ENCODE peak calls at places on chromosomes 13 and 19, in four cellular contexts. One of them, this sample, is unnamed. For H3K9me3, the result is how much of the 10 kb centered on the place peaks cover.

GRCh38 chr13:36776175-36776574 is 42.8 kb upstream of the RFXAP start:
- DNase-seq in breast epithelium: no peak
- DNase-seq in Peyer's patch: no peak
- DNase-seq in psoas muscle: no peak
- DNase-seq in this sample: no peak

GRCh38 chr13:113951246-113951999 is 22.5 kb downstream of the C13orf46 start:
- DNase-seq in Peyer's patch: peak
- DNase-seq in breast epithelium: peak
- DNase-seq in psoas muscle: peak
- DNase-seq in this sample: no peak

GRCh38 chr19:48249502-48250014 is 6.2 kb downstream of the CARD8 start:
- DNase-seq in breast epithelium: no peak
- DNase-seq in psoas muscle: peak
- DNase-seq in Peyer's patch: peak
- DNase-seq in this sample: peak

GRCh38 chr19:45403781-45404556 is 900 bp downstream of the PPP1R13L start:
- DNase-seq in breast epithelium: peak
- DNase-seq in Peyer's patch: peak
- DNase-seq in psoas muscle: peak
- DNase-seq in this sample: no peak

GRCh38 chr19:29639086-29639485 is 26.2 kb upstream of the PLEKHF1 start:
- DNase-seq in breast epithelium: no peak
- DNase-seq in psoas muscle: no peak
- DNase-seq in Peyer's patch: no peak
- DNase-seq in this sample: no peak

GRCh38 chr19:5850743-5851293 is 431 bp downstream of the FUT3 start:
- DNase-seq in breast epithelium: peak
- DNase-seq in psoas muscle: no peak
- DNase-seq in Peyer's patch: no peak
- DNase-seq in this sample: no peak

GRCh38 chr13:85529216-85529590 is 270.0 kb downstream of the SLITRK6 start:
- DNase-seq in breast epithelium: no peak
- DNase-seq in Peyer's patch: no peak
- DNase-seq in psoas muscle: no peak
- DNase-seq in this sample: no peak

GRCh38 chr19:45507864-45508680 is 793 bp downstream of the VASP start:
- DNase-seq in Peyer's patch: peak
- DNase-seq in breast epithelium: peak
- DNase-seq in psoas muscle: peak
- DNase-seq in this sample: no peak

GRCh38 chr19:42323852-42324654 is 1.4 kb upstream of the MEGF8 start:
- DNase-seq in psoas muscle: no peak
- DNase-seq in breast epithelium: no peak
- DNase-seq in Peyer's patch: peak
- DNase-seq in this sample: peak

GRCh38 chr19:36963262-36963661 is 47.1 kb downstream of the ZNF568 start:
- DNase-seq in breast epithelium: no peak
- DNase-seq in Peyer's patch: no peak
- DNase-seq in psoas muscle: no peak
- DNase-seq in this sample: no peak

DNA sequence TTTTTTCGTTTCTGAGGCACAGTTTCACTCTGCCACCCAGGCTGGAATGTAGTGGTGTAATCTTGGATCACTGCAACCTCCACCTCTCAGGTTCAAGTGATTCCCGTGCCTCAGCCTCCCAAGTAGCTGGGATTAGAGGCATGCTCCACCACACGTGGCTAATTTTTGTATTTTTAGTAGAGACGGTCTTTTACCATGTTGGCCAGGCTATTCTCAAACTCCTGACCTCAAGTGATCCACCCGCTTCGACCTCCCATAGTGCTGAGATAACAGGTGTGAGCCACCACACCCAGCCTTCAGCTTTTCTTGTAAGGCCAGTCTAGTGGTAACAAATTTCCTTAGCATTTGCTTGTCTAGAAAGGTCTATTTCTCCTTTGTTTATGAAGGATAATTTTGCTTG is 46.2 kb downstream of the ZNF568 start:
- DNase-seq in breast epithelium: no peak
- DNase-seq in psoas muscle: no peak
- DNase-seq in Peyer's patch: no peak
- DNase-seq in this sample: no peak
- H3K9me3 ChIP-seq in breast epithelium: half or more
- H3K9me3 ChIP-seq in psoas muscle: half or more
- H3K9me3 ChIP-seq in Peyer's patch: under half
- H3K9me3 ChIP-seq in this sample: under half

DNA sequence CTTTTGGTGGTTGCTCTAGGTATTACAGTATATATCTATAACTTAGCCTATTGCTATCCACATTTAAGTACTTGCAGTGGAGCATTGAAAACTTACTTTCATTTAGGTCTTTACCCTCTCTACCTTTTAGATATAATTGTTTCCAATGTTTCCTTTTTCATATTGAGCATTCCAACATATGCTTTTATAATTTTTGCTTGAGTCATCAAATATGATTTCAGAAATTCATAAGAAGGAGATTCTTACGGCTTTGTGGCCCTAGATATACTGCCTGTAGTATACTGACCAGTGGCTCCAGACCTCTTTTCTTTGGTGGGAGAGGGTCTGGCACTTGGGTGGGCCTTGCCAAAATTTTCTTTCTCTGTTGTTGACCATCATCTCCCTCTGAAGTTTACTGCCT is 32.8 kb upstream of the ZNF850 start:
- DNase-seq in breast epithelium: no peak
- DNase-seq in psoas muscle: no peak
- DNase-seq in Peyer's patch: no peak
- DNase-seq in this sample: no peak
- H3K9me3 ChIP-seq in breast epithelium: half or more
- H3K9me3 ChIP-seq in psoas muscle: half or more
- H3K9me3 ChIP-seq in Peyer's patch: under half
- H3K9me3 ChIP-seq in this sample: under half

DNA sequence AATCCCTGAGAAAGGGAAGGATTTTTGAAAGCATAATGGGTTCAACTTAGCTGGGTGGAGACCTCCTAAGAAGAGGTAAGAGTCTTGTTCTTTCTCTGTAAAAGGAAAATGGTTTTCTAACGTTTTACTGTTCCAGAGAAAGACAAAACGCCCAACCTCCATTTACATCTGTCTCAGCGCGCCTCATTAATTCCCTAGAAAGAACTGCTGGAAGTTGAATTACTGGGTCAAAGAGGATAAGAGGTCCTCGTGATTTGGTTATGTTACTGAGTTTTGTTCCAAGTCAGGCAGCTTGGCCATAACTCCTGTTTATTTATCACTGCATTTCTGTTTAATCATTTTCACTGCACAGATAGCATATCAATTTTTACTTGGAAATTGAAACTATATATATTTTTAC is 112.9 kb upstream of the PEG3 start:
- DNase-seq in Peyer's patch: no peak
- DNase-seq in breast epithelium: no peak
- DNase-seq in psoas muscle: no peak
- DNase-seq in this sample: no peak
- H3K9me3 ChIP-seq in Peyer's patch: under half
- H3K9me3 ChIP-seq in breast epithelium: under half
- H3K9me3 ChIP-seq in psoas muscle: under half
- H3K9me3 ChIP-seq in this sample: under half

DNA sequence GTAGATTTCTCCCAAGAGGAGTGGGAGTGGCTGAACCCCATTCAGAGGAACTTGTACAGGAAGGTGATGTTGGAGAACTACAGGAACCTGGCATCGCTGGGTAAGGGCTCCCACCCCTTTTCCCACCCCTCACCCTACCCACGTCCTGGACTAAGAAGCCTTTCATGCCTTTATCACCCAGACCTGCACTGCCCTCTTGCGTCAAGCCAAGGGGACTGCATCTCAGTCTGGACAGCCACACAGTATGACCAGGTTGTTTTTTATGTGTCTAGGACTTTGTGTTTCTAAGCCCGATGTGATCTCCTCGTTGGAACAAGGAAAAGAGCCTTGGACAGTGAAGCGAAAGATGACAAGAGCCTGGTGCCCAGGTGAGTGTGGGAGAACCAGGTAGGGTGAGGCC is 8.8 kb downstream of the ZFP28 start:
- DNase-seq in Peyer's patch: no peak
- DNase-seq in breast epithelium: no peak
- DNase-seq in psoas muscle: no peak
- DNase-seq in this sample: no peak
- H3K9me3 ChIP-seq in Peyer's patch: under half
- H3K9me3 ChIP-seq in breast epithelium: half or more
- H3K9me3 ChIP-seq in psoas muscle: half or more
- H3K9me3 ChIP-seq in this sample: under half

GRCh38 chr13:18946738-18947137 is 234.9 kb downstream of the TUBA3C start:
- DNase-seq in psoas muscle: no peak
- DNase-seq in Peyer's patch: no peak
- DNase-seq in breast epithelium: peak
- DNase-seq in this sample: no peak

GRCh38 chr13:18949489-18949761 is 232.2 kb downstream of the TUBA3C start:
- DNase-seq in Peyer's patch: no peak
- DNase-seq in breast epithelium: no peak
- DNase-seq in psoas muscle: no peak
- DNase-seq in this sample: no peak

GRCh38 chr13:18947376-18947977 is 234.1 kb downstream of the TUBA3C start:
- DNase-seq in Peyer's patch: no peak
- DNase-seq in psoas muscle: no peak
- DNase-seq in breast epithelium: no peak
- DNase-seq in this sample: no peak

GRCh38 chr13:18948664-18949488 is 232.7 kb downstream of the TUBA3C start:
- DNase-seq in psoas muscle: no peak
- DNase-seq in Peyer's patch: no peak
- DNase-seq in breast epithelium: no peak
- DNase-seq in this sample: no peak

GRCh38 chr13:18948012-18948663 is 233.5 kb downstream of the TUBA3C start:
- DNase-seq in breast epithelium: no peak
- DNase-seq in Peyer's patch: no peak
- DNase-seq in psoas muscle: no peak
- DNase-seq in this sample: no peak
- H3K9me3 ChIP-seq in breast epithelium: under half
- H3K9me3 ChIP-seq in Peyer's patch: under half
- H3K9me3 ChIP-seq in psoas muscle: under half
- H3K9me3 ChIP-seq in this sample: under half

GRCh38 chr13:58085819-58086218 is 454.3 kb downstream of the PCDH17 start:
- DNase-seq in Peyer's patch: no peak
- DNase-seq in psoas muscle: no peak
- DNase-seq in breast epithelium: no peak
- DNase-seq in this sample: no peak

GRCh38 chr13:58080806-58081205 is 449.3 kb downstream of the PCDH17 start:
- DNase-seq in Peyer's patch: no peak
- DNase-seq in breast epithelium: no peak
- DNase-seq in psoas muscle: no peak
- DNase-seq in this sample: no peak

DNA sequence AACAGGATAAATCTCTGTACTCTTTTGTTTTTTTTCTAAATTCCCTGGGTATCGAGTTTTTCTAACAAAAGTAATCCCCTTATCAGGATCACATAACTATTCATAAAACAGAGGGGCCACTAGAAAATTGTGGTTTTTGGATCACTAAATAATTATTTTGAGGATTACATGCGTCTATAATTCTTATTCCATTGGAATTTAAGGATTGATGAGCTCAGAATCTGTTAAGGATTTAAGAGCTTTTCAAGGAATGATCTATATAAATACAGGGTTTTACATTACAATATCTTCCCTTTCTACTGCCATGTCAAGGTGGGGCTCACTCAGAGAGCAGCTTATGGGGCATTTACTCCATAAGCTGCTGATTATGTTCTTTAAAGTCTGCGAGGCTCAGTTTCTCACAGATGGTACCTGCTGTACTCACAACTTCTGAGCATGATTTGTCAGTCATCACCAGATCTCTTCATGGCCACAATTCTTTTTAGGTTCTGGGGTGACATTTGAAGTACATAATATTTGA is 449.8 kb downstream of the PCDH17 start:
- DNase-seq in psoas muscle: no peak
- DNase-seq in breast epithelium: no peak
- DNase-seq in Peyer's patch: no peak
- DNase-seq in this sample: no peak
- H3K9me3 ChIP-seq in psoas muscle: under half
- H3K9me3 ChIP-seq in breast epithelium: under half
- H3K9me3 ChIP-seq in Peyer's patch: under half
- H3K9me3 ChIP-seq in this sample: under half

GRCh38 chr13:94683426-94683825 is 28.9 kb downstream of the SOX21 start:
- DNase-seq in psoas muscle: no peak
- DNase-seq in Peyer's patch: no peak
- DNase-seq in breast epithelium: no peak
- DNase-seq in this sample: no peak
- H3K9me3 ChIP-seq in psoas muscle: under half
- H3K9me3 ChIP-seq in Peyer's patch: under half
- H3K9me3 ChIP-seq in breast epithelium: under half
- H3K9me3 ChIP-seq in this sample: under half

GRCh38 chr19:54708781-54709180 is 15.5 kb upstream of the KIR3DL3 start:
- DNase-seq in psoas muscle: no peak
- DNase-seq in Peyer's patch: no peak
- DNase-seq in breast epithelium: no peak
- DNase-seq in this sample: no peak

GRCh38 chr19:54704928-54705327 is 19.3 kb upstream of the KIR3DL3 start:
- DNase-seq in psoas muscle: no peak
- DNase-seq in breast epithelium: no peak
- DNase-seq in Peyer's patch: no peak
- DNase-seq in this sample: no peak

GRCh38 chr19:54707932-54708331 is 16.3 kb upstream of the KIR3DL3 start:
- DNase-seq in Peyer's patch: no peak
- DNase-seq in breast epithelium: no peak
- DNase-seq in psoas muscle: no peak
- DNase-seq in this sample: no peak
- H3K9me3 ChIP-seq in Peyer's patch: under half
- H3K9me3 ChIP-seq in breast epithelium: under half
- H3K9me3 ChIP-seq in psoas muscle: under half
- H3K9me3 ChIP-seq in this sample: under half